ENCODE peak calls at places on chromosomes 4 and X, in nine cellular contexts. R is GM23338; A is naive B cell; W is nucleus accumbens; U is heart right ventricle; S is upper lobe of right lung; N is astrocyte; F is pancreas; C is activated T-helper 1 cell treated with anti-CD3 and anti-CD28 coated beads, Interleukin-12 subunit alpha, Interleukin-12 subunit beta, Interleukin-2, Interleukin-4 antibody, amounts not matched to agents 30 ng/mL and 10 ng/mL and 1 ng/mL, durations not matched to agents 14 hours and 24 hours and 36 hours. O is an unnamed sample.

GRCh38 chr4:8846864-8847263 is 24.8 kb downstream of the HMX1 start:
- DNase-seq in W (no peak), F (no peak), A (no peak), C (no peak), R (no peak), N (no peak), U (no peak), S (peak; percentile 37), O (no peak)

GRCh38 chrX:74286950-74287349 is 17.0 kb upstream of the ZCCHC13 start:
- DNase-seq in F (no peak), N (peak; percentile 24), R (no peak), S (no peak), A (no peak), C (no peak), W (no peak), U (no peak), O (peak; percentile 83)

GRCh38 chr4:120066182-120066524 is 495 bp downstream of the MAD2L1 start:
- DNase-seq in C (no peak), U (no peak), R (peak; percentile 42), S (no peak), A (no peak), W (no peak), F (no peak), N (peak; percentile 58), O (no peak)

GRCh38 chr4:159505275-159505975 is 402.5 kb downstream of the RAPGEF2 start:
- DNase-seq in C (no peak), N (peak; percentile 61), W (no peak), R (no peak), S (no peak), A (no peak), F (no peak), U (no peak), O (peak; percentile 26)

GRCh38 chrX:54891573-54891972 is 29.1 kb upstream of the TRO start:
- DNase-seq in A (no peak), R (peak; percentile 46), W (no peak), C (peak; percentile 2), N (peak; percentile 16), S (no peak), F (no peak), U (no peak), O (peak; percentile 44)

GRCh38 chr4:42482516-42483327 is 85.4 kb downstream of the SHISA3 start:
- DNase-seq in C (no peak), S (no peak), N (no peak), W (no peak), F (no peak), A (no peak), R (no peak), U (no peak), O (no peak)

GRCh38 chr4:30753316-30753715 is 33.1 kb downstream of the PCDH7 start:
- DNase-seq in U (no peak), N (peak; percentile 82), C (no peak), A (no peak), S (no peak), W (no peak), F (no peak), R (no peak), O (peak; percentile 76)

GRCh38 chr4:46781434-46782092 is 127.5 kb downstream of the COX7B2 start:
- DNase-seq in W (no peak), U (peak; percentile 10), C (no peak), A (no peak), S (no peak), R (no peak), F (peak; percentile 26), N (no peak), O (no peak)

GRCh38 chr4:161929966-161930365 is 233.8 kb downstream of the FSTL5 start:
- DNase-seq in F (no peak), C (no peak), S (no peak), R (peak; percentile 15), N (peak; percentile 72), A (no peak), U (no peak), W (no peak), O (peak; percentile 52)

GRCh38 chrX:69136546-69137331 is 28.5 kb downstream of the PJA1 start:
- DNase-seq in S (no peak), N (no peak), C (no peak), U (peak; percentile 48), A (no peak), W (no peak), F (no peak), R (peak; percentile 53), O (no peak)

GRCh38 chrX:26586570-26586969 is 370.6 kb downstream of the MAGEB5 start:
- DNase-seq in F (no peak), A (no peak), R (no peak), N (no peak), S (no peak), W (no peak), U (no peak), C (no peak), O (no peak)

GRCh38 chr4:36138221-36138620 is 106.1 kb downstream of the ARAP2 start:
- DNase-seq in S (no peak), C (no peak), N (peak; percentile 88), F (no peak), W (no peak), A (no peak), U (no peak), R (no peak), O (peak; percentile 69)

GRCh38 chr4:41125558-41126311 is 88.6 kb downstream of the APBB2 start:
- DNase-seq in N (no peak), C (no peak), W (no peak), S (no peak), R (no peak), A (no peak), U (no peak), F (no peak), O (no peak)

GRCh38 chr4:54189140-54189539 is 40.0 kb upstream of the PDGFRA start:
- DNase-seq in C (no peak), R (no peak), W (no peak), S (no peak), N (peak; percentile 49), A (no peak), F (no peak), U (no peak), O (peak; percentile 75)

GRCh38 chr4:80184053-80184790 is 13.1 kb upstream of the PRDM8 start:
- DNase-seq in C (peak; percentile 92), U (peak; percentile 91), A (peak; percentile 91), N (peak; percentile 57), S (peak; percentile 91), R (peak; percentile 93), W (peak; percentile 60), F (peak; percentile 78), O (peak; percentile 74)